ENCODE peak calls at places on chromosomes 7 and 10, in nine cellular contexts. P is NCI-H2081; C is left cardiac atrium; J is naive B cell; M is activated T-cell treated with anti-CD3 and anti-CD28 coated beads for 1 hour; D is stimulated activated CD4-positive, alpha-beta T cell treated with anti-CD3 and anti-CD28 coated beads, Interleukin-12 subunit alpha, Interleukin-12 subunit beta, amount 100 ng/mL, for 4 hours; H is fibroblast of mammary gland; G is WTC11; Y is posterior vena cava. F is an unnamed sample.
A peak's percentile ranks its signal among the peaks of the same experiment; 100 is the strongest.

GRCh38 chr7:106493041-106493731 is 167.8 kb downstream of the CCDC71L start:
- DNase-seq in J (no peak), G (no peak), M (no peak), P (no peak), C (no peak), H (no peak), D (no peak), Y (no peak), F (no peak)

GRCh38 chr10:6279540-6280267 is 77.0 kb downstream of the PFKFB3 start:
- DNase-seq in G (peak; percentile 37), Y (no peak), D (no peak), M (no peak), J (no peak), C (no peak), P (no peak), H (peak; percentile 44), F (no peak)

GRCh38 chr7:132381742-132382472 is 194.4 kb downstream of the PLXNA4 start:
- DNase-seq in M (no peak), H (no peak), D (no peak), J (no peak), Y (no peak), P (peak; percentile 78), G (no peak), C (no peak), F (no peak)

GRCh38 chr7:66206909-66207240 is 1.7 kb downstream of the TPST1 start:
- DNase-seq in C (no peak), P (no peak), D (no peak), M (no peak), H (no peak), Y (no peak), J (no peak), G (no peak), F (no peak)

GRCh38 chr10:83553366-83553765 is 585.9 kb upstream of the GHITM start:
- DNase-seq in C (no peak), P (no peak), H (no peak), M (no peak), D (no peak), Y (no peak), J (no peak), G (no peak), F (no peak)

GRCh38 chr7:110522061-110522750 is 568.7 kb upstream of the LRRN3 start:
- DNase-seq in G (no peak), Y (no peak), H (no peak), D (no peak), P (peak; percentile 29), M (no peak), C (no peak), J (no peak), F (no peak)

GRCh38 chr10:131187886-131188285 is 123.6 kb downstream of the TCERG1L start:
- DNase-seq in C (no peak), H (no peak), P (no peak), Y (no peak), M (no peak), G (no peak), J (no peak), D (no peak), F (no peak)

GRCh38 chr7:137441451-137441850 is 97.9 kb upstream of the PTN start:
- DNase-seq in G (no peak), M (no peak), J (no peak), H (peak; percentile 39), D (no peak), Y (no peak), P (no peak), C (no peak), F (no peak)

GRCh38 chr10:96073722-96074121 is 30.3 kb downstream of the CCNJ start:
- DNase-seq in D (no peak), Y (no peak), G (no peak), J (no peak), C (no peak), H (peak; percentile 77), M (no peak), P (no peak), F (no peak)

GRCh38 chr10:129936266-129936922 is 27.7 kb downstream of the EBF3 start:
- DNase-seq in H (no peak), Y (peak; percentile 68), P (no peak), D (no peak), M (no peak), C (no peak), J (no peak), G (no peak), F (no peak)

GRCh38 chr7:28685660-28686417 is 272.3 kb downstream of the TRIL start:
- DNase-seq in P (peak; percentile 82), H (peak; percentile 99), G (peak; percentile 45), M (no peak), C (peak; percentile 92), D (no peak), Y (peak; percentile 96), J (peak; percentile 50), F (peak; percentile 87)

F was measured in HEK293T.